ENCODE peak calls at places on chromosomes 5 and 9, in four cellular contexts. One of them, this sample, is unnamed.
A peak's percentile ranks its signal among the peaks of the same experiment; 100 is the strongest.

GRCh38 chr9:129775443-129775842 is 22.6 kb upstream of the PTGES start:
- DNase-seq in NCI-H1092: no peak
- DNase-seq in GM13976: no peak
- DNase-seq in sciatic nerve: no peak
- DNase-seq in this sample: no peak

GRCh38 chr5:131541766-131542165 is 93.3 kb downstream of the RAPGEF6 start:
- DNase-seq in NCI-H1092: no peak
- DNase-seq in GM13976: no peak
- DNase-seq in sciatic nerve: no peak
- DNase-seq in this sample: no peak

GRCh38 chr5:88610586-88610985 is 272.4 kb downstream of the MEF2C start:
- DNase-seq in NCI-H1092: no peak
- DNase-seq in GM13976: no peak
- DNase-seq in sciatic nerve: no peak
- DNase-seq in this sample: no peak

GRCh38 chr9:2299156-2299842 is 284.2 kb downstream of the SMARCA2 start:
- DNase-seq in NCI-H1092: peak; percentile 91
- DNase-seq in GM13976: no peak
- DNase-seq in sciatic nerve: no peak
- DNase-seq in this sample: no peak

GRCh38 chr5:150562832-150563231 is 54.9 kb downstream of the NDST1 start:
- DNase-seq in NCI-H1092: no peak
- DNase-seq in GM13976: no peak
- DNase-seq in sciatic nerve: no peak
- DNase-seq in this sample: no peak

GRCh38 chr5:157455057-157455456 is 5.0 kb upstream of the NIPAL4 start:
- DNase-seq in NCI-H1092: no peak
- DNase-seq in GM13976: no peak
- DNase-seq in sciatic nerve: no peak
- DNase-seq in this sample: no peak

GRCh38 chr5:93831449-93831848 is 90.0 kb upstream of the POU5F2 start:
- DNase-seq in NCI-H1092: no peak
- DNase-seq in GM13976: no peak
- DNase-seq in sciatic nerve: no peak
- DNase-seq in this sample: no peak

GRCh38 chr5:159179556-159180305 is 29.6 kb downstream of the RNF145 start:
- DNase-seq in NCI-H1092: no peak
- DNase-seq in GM13976: no peak
- DNase-seq in sciatic nerve: no peak
- DNase-seq in this sample: no peak

GRCh38 chr5:166340039-166340438 is 1951.4 kb upstream of the WWC1 start:
- DNase-seq in NCI-H1092: no peak
- DNase-seq in GM13976: no peak
- DNase-seq in sciatic nerve: no peak
- DNase-seq in this sample: no peak

GRCh38 chr5:148085934-148086333 is 22.2 kb downstream of the SPINK5 start:
- DNase-seq in NCI-H1092: no peak
- DNase-seq in GM13976: no peak
- DNase-seq in sciatic nerve: no peak
- DNase-seq in this sample: no peak

GRCh38 chr5:132420706-132421272 is 51.3 kb downstream of the SLC22A5 start:
- DNase-seq in NCI-H1092: no peak
- DNase-seq in GM13976: peak; percentile 59
- DNase-seq in sciatic nerve: no peak
- DNase-seq in this sample: peak; percentile 79

GRCh38 chr9:22382331-22382730 is 64.3 kb upstream of the DMRTA1 start:
- DNase-seq in NCI-H1092: no peak
- DNase-seq in GM13976: no peak
- DNase-seq in sciatic nerve: no peak
- DNase-seq in this sample: no peak

GRCh38 chr9:136122425-136123383 is 4.0 kb upstream of the TMEM250 start:
- DNase-seq in NCI-H1092: peak; percentile 32
- DNase-seq in GM13976: peak; percentile 89
- DNase-seq in sciatic nerve: peak; percentile 89
- DNase-seq in this sample: peak; percentile 94

GRCh38 chr9:115104908-115105307 is 13.0 kb downstream of the TNC start:
- DNase-seq in NCI-H1092: no peak
- DNase-seq in GM13976: no peak
- DNase-seq in sciatic nerve: no peak
- DNase-seq in this sample: no peak

GRCh38 chr9:135500525-135501260 is at the start of gene MRPS2:
- DNase-seq in NCI-H1092: peak; percentile 77
- DNase-seq in GM13976: peak; percentile 96
- DNase-seq in sciatic nerve: peak; percentile 91
- DNase-seq in this sample: peak; percentile 97

GRCh38 chr9:115114541-115114940 is 3.4 kb downstream of the TNC start:
- DNase-seq in NCI-H1092: no peak
- DNase-seq in GM13976: no peak
- DNase-seq in sciatic nerve: no peak
- DNase-seq in this sample: no peak

GRCh38 chr5:41925555-41925946 is 470 bp downstream of the FBXO4 start:
- DNase-seq in NCI-H1092: peak; percentile 22
- DNase-seq in GM13976: peak; percentile 44
- DNase-seq in sciatic nerve: peak; percentile 68
- DNase-seq in this sample: no peak

GRCh38 chr5:60185230-60186104 is 291.9 kb upstream of the PDE4D start:
- DNase-seq in NCI-H1092: no peak
- DNase-seq in GM13976: no peak
- DNase-seq in sciatic nerve: no peak
- DNase-seq in this sample: no peak

GRCh38 chr9:88988796-88989641 is 2.2 kb upstream of the S1PR3 start:
- DNase-seq in NCI-H1092: no peak
- DNase-seq in GM13976: no peak
- DNase-seq in sciatic nerve: no peak
- DNase-seq in this sample: no peak

GRCh38 chr9:110099236-110099741 is 108.7 kb downstream of the C9orf152 start:
- DNase-seq in NCI-H1092: no peak
- DNase-seq in GM13976: no peak
- DNase-seq in sciatic nerve: no peak
- DNase-seq in this sample: no peak

GRCh38 chr9:90062982-90063381 is 458.2 kb downstream of the GADD45G start:
- DNase-seq in NCI-H1092: no peak
- DNase-seq in GM13976: no peak
- DNase-seq in sciatic nerve: no peak
- DNase-seq in this sample: no peak

GRCh38 chr5:172451771-172452197 is 2.5 kb downstream of the SH3PXD2B start:
- DNase-seq in NCI-H1092: no peak
- DNase-seq in GM13976: no peak
- DNase-seq in sciatic nerve: no peak
- DNase-seq in this sample: peak; percentile 49

GRCh38 chr9:114988962-114989599 is 58.7 kb upstream of the TNFSF8 start:
- DNase-seq in NCI-H1092: no peak
- DNase-seq in GM13976: peak; percentile 28
- DNase-seq in sciatic nerve: no peak
- DNase-seq in this sample: no peak

GRCh38 chr5:140365282-140365681 is 5.3 kb downstream of the SLC4A9 start:
- DNase-seq in NCI-H1092: no peak
- DNase-seq in GM13976: no peak
- DNase-seq in sciatic nerve: no peak
- DNase-seq in this sample: no peak

GRCh38 chr5:130402906-130403305 is 498.6 kb downstream of the CHSY3 start:
- DNase-seq in NCI-H1092: no peak
- DNase-seq in GM13976: no peak
- DNase-seq in sciatic nerve: no peak
- DNase-seq in this sample: no peak

GRCh38 chr9:19358691-19359090 is 21.3 kb downstream of the RPS6 start:
- DNase-seq in NCI-H1092: no peak
- DNase-seq in GM13976: no peak
- DNase-seq in sciatic nerve: no peak
- DNase-seq in this sample: no peak

GRCh38 chr9:121233906-121234901 is 32.5 kb upstream of the RAB14 start:
- DNase-seq in NCI-H1092: no peak
- DNase-seq in GM13976: no peak
- DNase-seq in sciatic nerve: no peak
- DNase-seq in this sample: no peak